ENCODE peak calls at places on chromosomes 6 and 20, in six cellular contexts. B is K562, G is HepG2, M is SK-N-SH, E is A549, W is HCT116. T is an unnamed sample.

GRCh38 chr6:105882833-105883232 is 203.3 kb upstream of the PRDM1 start:
- DNase-seq in B (no peak), G (no peak), M (no peak), E (no peak), W (no peak), T (no peak)

GRCh38 chr6:14882394-14883073 is 363.3 kb upstream of the JARID2 start:
- DNase-seq in B (no peak), G (no peak), M (no peak), E (no peak), W (no peak), T (no peak)

GRCh38 chr20:51563597-51564332 is 21.2 kb upstream of the NFATC2 start:
- DNase-seq in B (peak), G (peak), M (peak), E (peak), W (peak), T (no peak)

GRCh38 chr20:62358728-62359490 is 8.2 kb downstream of the LAMA5 start:
- DNase-seq in B (peak), G (no peak), M (no peak), E (no peak), W (no peak), T (no peak)

GRCh38 chr6:16949696-16950095 is 152.2 kb upstream of the STMND1 start:
- DNase-seq in B (no peak), G (no peak), M (no peak), E (no peak), W (no peak), T (no peak)

GRCh38 chr6:118618676-118619377 is 32.6 kb downstream of the CEP85L start:
- DNase-seq in B (peak), G (peak), M (peak), E (peak), W (peak), T (no peak)

GRCh38 chr6:123393333-123393732 is 243.4 kb downstream of the TRDN start:
- DNase-seq in B (no peak), G (peak), M (no peak), E (peak), W (no peak), T (no peak)

GRCh38 chr6:163944897-163945296 is 530.4 kb downstream of the QKI start:
- DNase-seq in B (no peak), G (no peak), M (no peak), E (no peak), W (no peak), T (no peak)

GRCh38 chr6:87590989-87591388 is 1.1 kb downstream of the ORC3 start:
- DNase-seq in B (no peak), G (no peak), M (no peak), E (no peak), W (no peak), T (no peak)

GRCh38 chr6:6771964-6772363 is 183.4 kb downstream of the LY86 start:
- DNase-seq in B (no peak), G (no peak), M (no peak), E (no peak), W (no peak), T (no peak)

GRCh38 chr6:165611294-165611693 is 51.7 kb downstream of the PDE10A start:
- DNase-seq in B (no peak), G (no peak), M (no peak), E (no peak), W (no peak), T (no peak)

GRCh38 chr6:157943249-157943963 is 38.3 kb upstream of the SYNJ2 start:
- DNase-seq in B (no peak), G (no peak), M (no peak), E (no peak), W (no peak), T (no peak)

GRCh38 chr6:136188492-136188891 is 61.6 kb downstream of the MTFR2 start:
- DNase-seq in B (no peak), G (no peak), M (peak), E (no peak), W (no peak), T (no peak)

GRCh38 chr6:156587751-156588301 is 189.4 kb upstream of the ARID1B start:
- DNase-seq in B (no peak), G (no peak), M (no peak), E (no peak), W (no peak), T (no peak)

GRCh38 chr6:169792306-169793015 is 41.0 kb downstream of the ERMARD start:
- DNase-seq in B (no peak), G (no peak), M (no peak), E (no peak), W (no peak), T (no peak)

GRCh38 chr6:109079981-109080380 is 14.7 kb downstream of the SESN1 start:
- DNase-seq in B (no peak), G (no peak), M (no peak), E (no peak), W (no peak), T (no peak)

GRCh38 chr20:18739785-18740184 is 73.8 kb upstream of the SCP2D1 start:
- DNase-seq in B (peak), G (no peak), M (peak), E (no peak), W (no peak), T (no peak)

GRCh38 chr20:31608256-31608980 is 3.3 kb downstream of the ID1 start:
- DNase-seq in B (peak), G (peak), M (peak), E (peak), W (peak), T (no peak)

GRCh38 chr6:138814179-138814834 is 18.4 kb downstream of the ECT2L start:
- DNase-seq in B (no peak), G (peak), M (no peak), E (no peak), W (no peak), T (no peak)

GRCh38 chr20:34022843-34023234 is 29.1 kb downstream of the RALY start:
- DNase-seq in B (no peak), G (no peak), M (no peak), E (no peak), W (no peak), T (no peak)

GRCh38 chr6:159727717-159728440 is 573 bp downstream of the WTAP start:
- DNase-seq in B (no peak), G (peak), M (no peak), E (no peak), W (no peak), T (no peak)

GRCh38 chr6:63798378-63798777 is 162.8 kb downstream of the PHF3 start:
- DNase-seq in B (no peak), G (no peak), M (no peak), E (no peak), W (no peak), T (no peak)

GRCh38 chr6:34576286-34576955 is 20.3 kb upstream of the SPDEF start:
- DNase-seq in B (no peak), G (no peak), M (no peak), E (no peak), W (no peak), T (no peak)

GRCh38 chr20:47578543-47578942 is 76.9 kb downstream of the NCOA3 start:
- DNase-seq in B (no peak), G (no peak), M (no peak), E (no peak), W (no peak), T (no peak)

GRCh38 chr6:134692008-134692407 is 257.9 kb downstream of the ALDH8A1 start:
- DNase-seq in B (no peak), G (no peak), M (no peak), E (no peak), W (no peak), T (no peak)

GRCh38 chr6:133894795-133895401 is 6.0 kb downstream of the TCF21 start:
- DNase-seq in B (no peak), G (no peak), M (no peak), E (peak), W (no peak), T (no peak)

GRCh38 chr20:32052792-32053362 is 835 bp downstream of the HCK start:
- DNase-seq in B (no peak), G (no peak), M (no peak), E (no peak), W (no peak), T (no peak)

GRCh38 chr20:3101737-3102574 is 17.4 kb upstream of the AVP start:
- DNase-seq in B (no peak), G (no peak), M (no peak), E (no peak), W (no peak), T (peak)

GRCh38 chr6:155216312-155217028 is 47.3 kb upstream of the CLDN20 start:
- DNase-seq in B (no peak), G (no peak), M (no peak), E (no peak), W (no peak), T (no peak)

GRCh38 chr20:20664795-20665194 is 47.6 kb downstream of the RALGAPA2 start:
- DNase-seq in B (no peak), G (peak), M (peak), E (peak), W (peak), T (no peak)

GRCh38 chr6:75418233-75418632 is 75.4 kb downstream of the FILIP1 start:
- DNase-seq in B (no peak), G (no peak), M (no peak), E (peak), W (no peak), T (no peak)

GRCh38 chr6:90739339-90739738 is 152.5 kb upstream of the MAP3K7 start:
- DNase-seq in B (no peak), G (no peak), M (no peak), E (no peak), W (no peak), T (no peak)

GRCh38 chr6:112086744-112087135 is 542 bp downstream of the TUBE1 start:
- DNase-seq in B (peak), G (peak), M (peak), E (peak), W (peak), T (peak)

GRCh38 chr6:109483744-109484075 is 691 bp upstream of the ZBTB24 start:
- DNase-seq in B (no peak), G (no peak), M (no peak), E (no peak), W (peak), T (no peak)

GRCh38 chr20:45685896-45686295 is 15.9 kb upstream of the WFDC11 start:
- DNase-seq in B (peak), G (no peak), M (no peak), E (peak), W (no peak), T (no peak)
- TF ChIP-seq MAX in B (no peak), G (no peak), M (no peak), E (no peak), W (no peak), T (no peak)

GRCh38 chr6:85461806-85462185 is 11.9 kb downstream of the NT5E start:
- DNase-seq in B (no peak), G (no peak), M (no peak), E (no peak), W (no peak), T (no peak)
- TF ChIP-seq MAX in B (no peak), G (no peak), M (no peak), E (no peak), W (no peak), T (no peak)

GRCh38 chr6:83216806-83217205 is 23.6 kb downstream of the RWDD2A start:
- DNase-seq in B (no peak), G (no peak), M (no peak), E (no peak), W (no peak), T (no peak)

GRCh38 chr6:83220121-83220520 is 27.0 kb downstream of the RWDD2A start:
- DNase-seq in B (no peak), G (no peak), M (no peak), E (no peak), W (no peak), T (no peak)

GRCh38 chr6:83221302-83221701 is 28.1 kb downstream of the RWDD2A start:
- DNase-seq in B (no peak), G (no peak), M (no peak), E (no peak), W (no peak), T (no peak)

GRCh38 chr6:83215131-83216047 is 22.2 kb downstream of the RWDD2A start:
- DNase-seq in B (peak), G (peak), M (peak), E (peak), W (peak), T (peak)
- TF ChIP-seq MAX in B (no peak), G (no peak), M (peak), E (no peak), W (no peak), T (no peak)

GRCh38 chr6:166954118-166954713 is 2.1 kb downstream of the RNASET2 start:
- DNase-seq in B (no peak), G (no peak), M (no peak), E (no peak), W (no peak), T (no peak)

GRCh38 chr6:166957087-166957804 is 896 bp upstream of the RNASET2 start:
- DNase-seq in B (peak), G (peak), M (peak), E (no peak), W (no peak), T (no peak)

GRCh38 chr6:166955121-166955864 is 1.1 kb downstream of the RNASET2 start:
- DNase-seq in B (peak), G (no peak), M (peak), E (peak), W (no peak), T (no peak)

GRCh38 chr6:166956444-166957086 is at the start of gene RNASET2:
- DNase-seq in B (peak), G (peak), M (peak), E (peak), W (peak), T (no peak)

DNA sequence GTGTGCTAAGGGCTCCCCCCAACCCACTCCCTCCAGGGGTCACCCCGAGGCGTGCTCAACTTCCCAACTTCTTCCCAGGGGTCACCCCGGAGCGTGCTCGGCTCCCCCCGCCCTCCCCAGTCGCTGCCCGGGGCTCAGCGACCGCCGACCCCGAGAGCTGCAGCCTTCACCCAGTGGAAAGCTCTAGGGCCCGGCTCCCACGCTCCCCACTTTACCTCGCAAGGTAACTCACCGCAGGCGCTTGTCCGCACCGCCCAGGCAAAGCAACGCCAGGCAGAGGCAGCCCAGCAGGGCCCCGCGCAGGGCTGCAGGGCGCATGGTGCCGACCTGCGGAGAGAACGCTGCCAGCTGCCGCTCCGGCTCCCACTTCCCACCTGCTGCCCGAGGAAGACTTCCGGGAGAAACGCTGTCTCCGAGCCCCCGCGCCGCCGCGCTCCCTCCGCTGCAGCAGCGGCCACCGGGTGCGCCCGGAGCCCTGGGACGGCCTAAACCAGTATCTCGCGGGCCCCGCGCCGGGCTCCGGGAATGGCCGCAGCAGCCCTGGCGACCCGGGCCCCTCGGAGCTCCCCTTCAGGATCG is 396 bp downstream of the RNASET2 start:
- DNase-seq in B (no peak), G (no peak), M (no peak), E (no peak), W (no peak), T (no peak)
- TF ChIP-seq MAX in B (no peak), G (no peak), M (no peak), E (no peak), W (no peak), T (no peak)

GRCh38 chr6:95431637-95432228 is 145.6 kb upstream of the MANEA start:
- DNase-seq in B (peak), G (peak), M (peak), E (peak), W (peak), T (no peak)
- TF ChIP-seq MAX in B (no peak), G (no peak), M (no peak), E (no peak), W (no peak), T (no peak)

GRCh38 chr6:37049735-37049989 is 44.2 kb downstream of the FGD2 start:
- DNase-seq in B (no peak), G (no peak), M (no peak), E (no peak), W (no peak), T (no peak)

GRCh38 chr6:37051138-37052026 is 45.9 kb downstream of the FGD2 start:
- DNase-seq in B (peak), G (peak), M (peak), E (peak), W (peak), T (peak)

GRCh38 chr6:37048851-37049734 is 43.6 kb downstream of the FGD2 start:
- DNase-seq in B (peak), G (no peak), M (no peak), E (no peak), W (no peak), T (peak)

GRCh38 chr6:37050854-37051137 is 45.3 kb downstream of the FGD2 start:
- DNase-seq in B (no peak), G (no peak), M (no peak), E (no peak), W (no peak), T (no peak)

DNA sequence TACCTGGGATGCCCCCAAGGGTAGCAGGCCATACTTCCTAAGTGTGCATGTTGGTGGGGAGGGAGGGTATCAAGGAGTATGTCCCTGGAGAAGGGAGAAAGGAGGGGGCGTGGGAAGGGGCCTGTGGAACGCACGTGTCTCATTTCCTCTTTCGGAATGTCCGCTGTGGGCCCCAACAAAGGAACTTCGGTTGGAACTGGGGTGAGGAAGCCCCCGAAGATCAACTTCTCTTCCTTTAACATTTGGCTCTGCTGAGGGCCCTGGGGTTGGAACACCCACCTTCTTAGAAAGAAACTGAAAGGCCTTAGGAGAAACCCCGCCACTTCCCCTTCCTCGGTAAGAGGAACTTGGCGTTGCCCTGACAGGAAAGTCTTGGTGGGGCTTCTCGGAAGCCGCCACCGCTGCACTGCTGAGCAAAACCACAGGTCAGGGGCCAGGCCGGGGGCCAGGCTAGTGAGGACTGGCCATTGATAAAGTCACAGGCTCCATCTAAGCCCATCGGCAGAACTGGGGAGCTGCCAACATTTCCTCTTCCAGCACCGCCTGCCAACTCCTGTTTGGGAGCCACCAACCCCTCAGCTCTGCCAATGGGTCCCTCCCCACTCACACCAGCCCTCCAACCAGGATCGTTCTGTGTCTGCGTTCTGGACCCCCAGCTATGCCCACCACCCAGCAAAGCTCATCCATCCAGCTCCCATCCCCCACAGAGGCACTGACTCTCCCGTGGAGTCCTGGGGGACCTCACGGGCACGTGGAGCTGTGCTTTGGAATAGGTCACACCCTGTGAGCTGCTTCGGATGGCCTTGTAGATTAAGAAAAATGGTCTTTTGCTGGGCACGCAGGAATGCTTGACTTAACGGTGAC is 44.8 kb downstream of the FGD2 start:
- DNase-seq in B (peak), G (no peak), M (no peak), E (no peak), W (no peak), T (no peak)
- TF ChIP-seq MAX in B (peak), G (no peak), M (no peak), E (no peak), W (no peak), T (no peak)

GRCh38 chr6:161181136-161181535 is 92.7 kb downstream of the AGPAT4 start:
- DNase-seq in B (no peak), G (no peak), M (no peak), E (no peak), W (no peak), T (no peak)

GRCh38 chr6:161191671-161192070 is 82.2 kb downstream of the AGPAT4 start:
- DNase-seq in B (no peak), G (no peak), M (no peak), E (no peak), W (no peak), T (no peak)

GRCh38 chr6:161188547-161189465 is 85.1 kb downstream of the AGPAT4 start:
- DNase-seq in B (no peak), G (no peak), M (no peak), E (no peak), W (no peak), T (no peak)

GRCh38 chr6:161189891-161190290 is 84.0 kb downstream of the AGPAT4 start:
- DNase-seq in B (no peak), G (no peak), M (no peak), E (no peak), W (no peak), T (no peak)

DNA sequence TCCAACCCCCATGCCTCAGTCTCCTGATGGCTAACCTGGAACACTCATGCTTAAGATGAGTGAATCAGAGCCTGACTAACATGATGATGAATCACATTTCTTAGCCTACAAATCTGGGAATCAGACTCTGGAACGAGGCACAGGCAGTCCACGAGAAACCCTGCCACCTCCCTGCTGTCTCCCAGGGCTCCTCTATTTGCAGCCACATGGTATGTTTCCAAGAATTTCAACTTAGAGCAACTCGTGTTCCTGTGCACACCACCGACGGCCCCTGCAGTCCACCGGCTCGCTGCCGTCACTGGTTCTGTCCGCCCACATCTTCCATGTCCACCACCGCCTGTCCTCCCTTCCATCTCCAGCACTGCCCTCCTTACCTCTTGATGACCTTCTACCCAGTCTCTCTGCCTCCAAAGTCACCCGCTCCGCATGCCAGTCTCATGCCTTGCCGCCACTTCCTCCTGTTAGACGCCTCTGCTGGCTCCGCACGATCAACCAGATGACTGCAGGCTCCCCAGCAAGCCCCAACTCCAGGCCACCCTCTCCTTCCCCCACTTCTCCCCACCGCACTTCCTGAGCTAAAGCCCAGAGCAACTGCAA is 87.6 kb downstream of the AGPAT4 start:
- DNase-seq in B (peak), G (no peak), M (no peak), E (peak), W (peak), T (no peak)
- TF ChIP-seq MAX in B (no peak), G (no peak), M (peak), E (no peak), W (peak), T (no peak)